ENCODE peak calls at places on chromosome 6, in eight cellular contexts. One of them, this sample, is unnamed.

GRCh38 chr6:24844061-24844460 is 45.3 kb upstream of the ARMH2 start:
- DNase-seq in activated CD4-positive, alpha-beta T cell treated with anti-CD3 and anti-CD28 coated beads for 36 hours: no peak
- DNase-seq in T-helper 2 cell: no peak
- DNase-seq in activated naive CD4-positive, alpha-beta T cell treated with anti-CD3 and anti-CD28 coated beads, Interleukin-2, amount 10 ng/mL, durations not matched to agents 7 days and 5 days: no peak
- DNase-seq in AG09319: no peak
- DNase-seq in stimulated activated CD4-positive, alpha-beta T cell treated with anti-CD3 and anti-CD28 coated beads, Interleukin-4, amount 100 ng/mL, for 48 hours: no peak
- DNase-seq in NCI-H774: no peak
- DNase-seq in T1000: no peak
- DNase-seq in this sample: no peak

GRCh38 chr6:67889682-67889995 is 745.4 kb upstream of the ADGRB3 start:
- DNase-seq in activated CD4-positive, alpha-beta T cell treated with anti-CD3 and anti-CD28 coated beads for 36 hours: no peak
- DNase-seq in T-helper 2 cell: no peak
- DNase-seq in activated naive CD4-positive, alpha-beta T cell treated with anti-CD3 and anti-CD28 coated beads, Interleukin-2, amount 10 ng/mL, durations not matched to agents 7 days and 5 days: no peak
- DNase-seq in AG09319: no peak
- DNase-seq in stimulated activated CD4-positive, alpha-beta T cell treated with anti-CD3 and anti-CD28 coated beads, Interleukin-4, amount 100 ng/mL, for 48 hours: no peak
- DNase-seq in NCI-H774: no peak
- DNase-seq in T1000: no peak
- DNase-seq in this sample: no peak

GRCh38 chr6:65852369-65852852 is 145.4 kb upstream of the EYS start:
- DNase-seq in activated CD4-positive, alpha-beta T cell treated with anti-CD3 and anti-CD28 coated beads for 36 hours: no peak
- DNase-seq in T-helper 2 cell: no peak
- DNase-seq in activated naive CD4-positive, alpha-beta T cell treated with anti-CD3 and anti-CD28 coated beads, Interleukin-2, amount 10 ng/mL, durations not matched to agents 7 days and 5 days: no peak
- DNase-seq in AG09319: no peak
- DNase-seq in stimulated activated CD4-positive, alpha-beta T cell treated with anti-CD3 and anti-CD28 coated beads, Interleukin-4, amount 100 ng/mL, for 48 hours: no peak
- DNase-seq in NCI-H774: no peak
- DNase-seq in T1000: no peak
- DNase-seq in this sample: no peak

GRCh38 chr6:73388800-73389512 is 5.7 kb upstream of the DDX43 start:
- DNase-seq in activated CD4-positive, alpha-beta T cell treated with anti-CD3 and anti-CD28 coated beads for 36 hours: peak; percentile 73
- DNase-seq in T-helper 2 cell: no peak
- DNase-seq in activated naive CD4-positive, alpha-beta T cell treated with anti-CD3 and anti-CD28 coated beads, Interleukin-2, amount 10 ng/mL, durations not matched to agents 7 days and 5 days: peak; percentile 71
- DNase-seq in AG09319: peak; percentile 20
- DNase-seq in stimulated activated CD4-positive, alpha-beta T cell treated with anti-CD3 and anti-CD28 coated beads, Interleukin-4, amount 100 ng/mL, for 48 hours: peak; percentile 54
- DNase-seq in NCI-H774: peak; percentile 72
- DNase-seq in T1000: peak; percentile 64
- DNase-seq in this sample: no peak

GRCh38 chr6:111551521-111552231 is 54.0 kb downstream of the TRAF3IP2 start:
- DNase-seq in activated CD4-positive, alpha-beta T cell treated with anti-CD3 and anti-CD28 coated beads for 36 hours: no peak
- DNase-seq in T-helper 2 cell: no peak
- DNase-seq in activated naive CD4-positive, alpha-beta T cell treated with anti-CD3 and anti-CD28 coated beads, Interleukin-2, amount 10 ng/mL, durations not matched to agents 7 days and 5 days: no peak
- DNase-seq in AG09319: no peak
- DNase-seq in stimulated activated CD4-positive, alpha-beta T cell treated with anti-CD3 and anti-CD28 coated beads, Interleukin-4, amount 100 ng/mL, for 48 hours: no peak
- DNase-seq in NCI-H774: peak; percentile 100
- DNase-seq in T1000: no peak
- DNase-seq in this sample: no peak

GRCh38 chr6:112879920-112880413 is 532.8 kb downstream of the RFPL4B start:
- DNase-seq in activated CD4-positive, alpha-beta T cell treated with anti-CD3 and anti-CD28 coated beads for 36 hours: peak; percentile 42
- DNase-seq in T-helper 2 cell: no peak
- DNase-seq in activated naive CD4-positive, alpha-beta T cell treated with anti-CD3 and anti-CD28 coated beads, Interleukin-2, amount 10 ng/mL, durations not matched to agents 7 days and 5 days: peak; percentile 39
- DNase-seq in AG09319: no peak
- DNase-seq in stimulated activated CD4-positive, alpha-beta T cell treated with anti-CD3 and anti-CD28 coated beads, Interleukin-4, amount 100 ng/mL, for 48 hours: no peak
- DNase-seq in NCI-H774: no peak
- DNase-seq in T1000: no peak
- DNase-seq in this sample: peak; percentile 32

GRCh38 chr6:79280756-79281155 is 46.3 kb upstream of the HMGN3 start:
- DNase-seq in activated CD4-positive, alpha-beta T cell treated with anti-CD3 and anti-CD28 coated beads for 36 hours: no peak
- DNase-seq in T-helper 2 cell: no peak
- DNase-seq in activated naive CD4-positive, alpha-beta T cell treated with anti-CD3 and anti-CD28 coated beads, Interleukin-2, amount 10 ng/mL, durations not matched to agents 7 days and 5 days: no peak
- DNase-seq in AG09319: no peak
- DNase-seq in stimulated activated CD4-positive, alpha-beta T cell treated with anti-CD3 and anti-CD28 coated beads, Interleukin-4, amount 100 ng/mL, for 48 hours: no peak
- DNase-seq in NCI-H774: no peak
- DNase-seq in T1000: no peak
- DNase-seq in this sample: no peak

GRCh38 chr6:2977290-2977689 is 5.9 kb upstream of the SERPINB6 start:
- DNase-seq in activated CD4-positive, alpha-beta T cell treated with anti-CD3 and anti-CD28 coated beads for 36 hours: no peak
- DNase-seq in T-helper 2 cell: no peak
- DNase-seq in activated naive CD4-positive, alpha-beta T cell treated with anti-CD3 and anti-CD28 coated beads, Interleukin-2, amount 10 ng/mL, durations not matched to agents 7 days and 5 days: no peak
- DNase-seq in AG09319: no peak
- DNase-seq in stimulated activated CD4-positive, alpha-beta T cell treated with anti-CD3 and anti-CD28 coated beads, Interleukin-4, amount 100 ng/mL, for 48 hours: no peak
- DNase-seq in NCI-H774: no peak
- DNase-seq in T1000: no peak
- DNase-seq in this sample: no peak

GRCh38 chr6:149139782-149140136 is 177.8 kb upstream of the TAB2 start:
- DNase-seq in activated CD4-positive, alpha-beta T cell treated with anti-CD3 and anti-CD28 coated beads for 36 hours: no peak
- DNase-seq in T-helper 2 cell: no peak
- DNase-seq in activated naive CD4-positive, alpha-beta T cell treated with anti-CD3 and anti-CD28 coated beads, Interleukin-2, amount 10 ng/mL, durations not matched to agents 7 days and 5 days: no peak
- DNase-seq in AG09319: no peak
- DNase-seq in stimulated activated CD4-positive, alpha-beta T cell treated with anti-CD3 and anti-CD28 coated beads, Interleukin-4, amount 100 ng/mL, for 48 hours: no peak
- DNase-seq in NCI-H774: no peak
- DNase-seq in T1000: no peak
- DNase-seq in this sample: no peak

GRCh38 chr6:15089569-15090144 is 156.2 kb upstream of the JARID2 start:
- DNase-seq in activated CD4-positive, alpha-beta T cell treated with anti-CD3 and anti-CD28 coated beads for 36 hours: no peak
- DNase-seq in T-helper 2 cell: no peak
- DNase-seq in activated naive CD4-positive, alpha-beta T cell treated with anti-CD3 and anti-CD28 coated beads, Interleukin-2, amount 10 ng/mL, durations not matched to agents 7 days and 5 days: no peak
- DNase-seq in AG09319: no peak
- DNase-seq in stimulated activated CD4-positive, alpha-beta T cell treated with anti-CD3 and anti-CD28 coated beads, Interleukin-4, amount 100 ng/mL, for 48 hours: no peak
- DNase-seq in NCI-H774: peak; percentile 9
- DNase-seq in T1000: no peak
- DNase-seq in this sample: no peak